ENCODE peak calls at places on chromosomes 7 and 10, in nine cellular contexts. H is lung microvascular endothelial cell; R is NCI-H1092 treated with DMSO at 0.1 percent for 48 hours; C is HFFc6; M is NCI-H1105 treated with DMSO at 0.1 percent for 48 hours; A is CD4-positive, alpha-beta T cell; U is H54; D is lower leg skin; Y is HTR-8/SVneo. T is an unnamed sample.
A peak's percentile ranks its signal among the peaks of the same experiment; 100 is the strongest.

GRCh38 chr10:58050575-58050974 is 217.1 kb downstream of the IPMK start:
- DNase-seq in H (no peak), R (no peak), C (no peak), M (no peak), A (no peak), U (no peak), D (no peak), Y (no peak), T (no peak)

GRCh38 chr10:131961777-131962450 is 19.8 kb downstream of the BNIP3 start:
- DNase-seq in H (no peak), R (peak; percentile 3), C (no peak), M (no peak), A (no peak), U (no peak), D (no peak), Y (no peak), T (no peak)

GRCh38 chr7:1060315-1061080 is 16.2 kb downstream of the GPR146 start:
- DNase-seq in H (peak; percentile 65), R (no peak), C (no peak), M (no peak), A (no peak), U (no peak), D (no peak), Y (no peak), T (no peak)

GRCh38 chr7:151387161-151388006 is 22.5 kb downstream of the WDR86 start:
- DNase-seq in H (no peak), R (no peak), C (no peak), M (no peak), A (no peak), U (no peak), D (no peak), Y (no peak), T (no peak)

GRCh38 chr10:12849351-12850181 is 151.9 kb downstream of the CCDC3 start:
- DNase-seq in H (peak; percentile 78), R (peak; percentile 62), C (no peak), M (peak; percentile 6), A (no peak), U (no peak), D (no peak), Y (no peak), T (no peak)

GRCh38 chr10:93554760-93555432 is 11.6 kb upstream of the FFAR4 start:
- DNase-seq in H (peak; percentile 75), R (peak; percentile 47), C (peak; percentile 53), M (peak; percentile 34), A (peak; percentile 15), U (peak; percentile 77), D (peak; percentile 50), Y (peak; percentile 84), T (peak; percentile 37)

GRCh38 chr7:19119901-19120486 is 2.6 kb upstream of the TWIST1 start:
- DNase-seq in H (no peak), R (no peak), C (no peak), M (no peak), A (no peak), U (no peak), D (no peak), Y (no peak), T (no peak)

GRCh38 chr10:76558586-76558985 is 1079.0 kb downstream of the KCNMA1 start:
- DNase-seq in H (no peak), R (peak; percentile 7), C (peak; percentile 82), M (no peak), A (no peak), U (no peak), D (peak; percentile 60), Y (no peak), T (no peak)

GRCh38 chr7:13742719-13743640 is 246.5 kb downstream of the ETV1 start:
- DNase-seq in H (peak; percentile 46), R (peak; percentile 65), C (peak; percentile 42), M (peak; percentile 67), A (no peak), U (peak; percentile 9), D (no peak), Y (no peak), T (no peak)

GRCh38 chr7:132403465-132404110 is 172.7 kb downstream of the PLXNA4 start:
- DNase-seq in H (no peak), R (no peak), C (no peak), M (no peak), A (no peak), U (no peak), D (no peak), Y (no peak), T (no peak)

GRCh38 chr10:114678806-114679205 is 20.7 kb upstream of the ABLIM1 start:
- DNase-seq in H (no peak), R (no peak), C (no peak), M (no peak), A (no peak), U (no peak), D (no peak), Y (no peak), T (no peak)

GRCh38 chr7:94338921-94339371 is 55.7 kb upstream of the COL1A2 start:
- DNase-seq in H (no peak), R (no peak), C (peak; percentile 69), M (no peak), A (no peak), U (peak; percentile 12), D (no peak), Y (peak; percentile 10), T (no peak)

GRCh38 chr10:6065406-6065805 is 3.2 kb upstream of the IL2RA start:
- DNase-seq in H (no peak), R (no peak), C (no peak), M (no peak), A (no peak), U (no peak), D (no peak), Y (no peak), T (no peak)

GRCh38 chr10:85667638-85668233 is 698.9 kb downstream of the GRID1 start:
- DNase-seq in H (no peak), R (no peak), C (no peak), M (no peak), A (no peak), U (no peak), D (no peak), Y (no peak), T (no peak)

GRCh38 chr10:27500886-27501285 is 3.2 kb upstream of the RAB18 start:
- DNase-seq in H (no peak), R (no peak), C (no peak), M (no peak), A (no peak), U (no peak), D (peak; percentile 55), Y (no peak), T (no peak)

GRCh38 chr7:44338600-44338999 is 13.2 kb upstream of the CAMK2B start:
- DNase-seq in H (no peak), R (no peak), C (no peak), M (no peak), A (no peak), U (no peak), D (no peak), Y (no peak), T (no peak)

GRCh38 chr10:103441611-103442010 is 10.6 kb downstream of the CALHM2 start:
- DNase-seq in H (no peak), R (no peak), C (no peak), M (no peak), A (no peak), U (no peak), D (no peak), Y (no peak), T (no peak)

GRCh38 chr10:87750001-87750651 is 67.9 kb downstream of the ATAD1 start:
- DNase-seq in H (peak; percentile 63), R (no peak), C (peak; percentile 79), M (no peak), A (no peak), U (no peak), D (no peak), Y (no peak), T (no peak)

T was measured in T1000.